ENCODE peak calls at places on chromosomes 2 and 18, in five cellular contexts. A, U, C, L and Z are unnamed samples.

GRCh38 chr2:161415041-161415440 is 1.1 kb upstream of the TBR1 start:
- DNase-seq in A (peak), U (no peak), C (peak), L (no peak), Z (no peak)

GRCh38 chr2:27407798-27408491 is 1.4 kb downstream of the PPM1G start:
- DNase-seq in A (peak), U (no peak), C (peak), L (no peak), Z (peak)

GRCh38 chr2:120681696-120682288 is 53.9 kb upstream of the GLI2 start:
- DNase-seq in A (no peak), U (no peak), C (no peak), L (no peak), Z (no peak)

GRCh38 chr18:23529597-23529996 is 26.3 kb downstream of the RMC1 start:
- DNase-seq in A (no peak), U (no peak), C (no peak), L (no peak), Z (peak)

GRCh38 chr2:124983595-124983994 is 958.5 kb downstream of the CNTNAP5 start:
- DNase-seq in A (no peak), U (no peak), C (no peak), L (no peak), Z (no peak)

GRCh38 chr18:58977223-58977622 is 112.5 kb downstream of the ZNF532 start:
- DNase-seq in A (peak), U (no peak), C (no peak), L (no peak), Z (peak)

GRCh38 chr2:220504890-220505564 is 877.6 kb downstream of the SLC4A3 start:
- DNase-seq in A (peak), U (no peak), C (no peak), L (no peak), Z (peak)

GRCh38 chr2:185625604-185626003 is 113.0 kb upstream of the FSIP2 start:
- DNase-seq in A (no peak), U (no peak), C (no peak), L (no peak), Z (no peak)

GRCh38 chr18:78875268-78875997 is 104.2 kb upstream of the SALL3 start:
- DNase-seq in A (peak), U (peak), C (peak), L (no peak), Z (no peak)

GRCh38 chr2:8645176-8645831 is 36.6 kb upstream of the ID2 start:
- DNase-seq in A (no peak), U (no peak), C (no peak), L (no peak), Z (no peak)

GRCh38 chr2:102660574-102660973 is 41.2 kb downstream of the SLC9A2 start:
- DNase-seq in A (no peak), U (no peak), C (no peak), L (no peak), Z (peak)

GRCh38 chr2:23009545-23010149 is 375.3 kb upstream of the KLHL29 start:
- DNase-seq in A (no peak), U (peak), C (no peak), L (no peak), Z (no peak)

DNA sequence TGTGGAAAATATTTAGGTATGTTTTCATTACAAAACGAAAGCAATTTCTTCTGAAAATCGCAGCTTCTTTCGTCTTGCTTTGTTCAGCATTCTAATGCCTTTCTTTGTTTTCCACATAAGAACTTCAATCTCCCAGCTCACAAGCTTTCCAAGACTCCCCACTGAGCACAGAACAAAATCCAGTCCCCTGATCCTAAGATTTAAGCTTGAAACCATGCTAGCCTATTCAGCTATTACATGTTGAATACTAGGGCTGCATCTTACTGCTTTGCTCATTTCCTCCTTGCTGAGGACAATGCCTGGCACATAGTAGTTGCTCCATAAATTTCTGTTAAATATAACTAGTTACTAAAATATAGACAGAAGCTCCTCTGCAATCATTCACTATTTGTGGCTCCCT is 160.6 kb downstream of the GALNT3 start:
- DNase-seq in A (no peak), U (no peak), C (peak), L (no peak), Z (no peak)
- H3K4me3 ChIP-seq in A (no peak), U (no peak), C (peak), L (no peak), Z (no peak)

GRCh38 chr2:168246483-168247340 is 683 bp downstream of the STK39 start:
- DNase-seq in A (peak), U (peak), C (peak), L (peak), Z (peak)
- TF ChIP-seq CTCF in A (peak), U (peak), C (peak), L (peak), Z (peak)

GRCh38 chr2:234363011-234363487 is 133.8 kb downstream of the ARL4C start:
- DNase-seq in A (peak), U (no peak), C (no peak), L (no peak), Z (no peak)
- H3K4me3 ChIP-seq in A (peak), U (no peak), C (no peak), L (no peak), Z (no peak)

GRCh38 chr2:48545244-48545643 is 15.3 kb downstream of the STON1 start:
- DNase-seq in A (peak), U (no peak), C (no peak), L (no peak), Z (no peak)
- TF ChIP-seq CTCF in A (peak), U (no peak), C (no peak), L (no peak), Z (no peak)

GRCh38 chr2:143181494-143181893 is 52.3 kb downstream of the ARHGAP15 start:
- DNase-seq in A (no peak), U (no peak), C (no peak), L (no peak), Z (no peak)

GRCh38 chr2:143175435-143175834 is 46.2 kb downstream of the ARHGAP15 start:
- DNase-seq in A (no peak), U (no peak), C (no peak), L (no peak), Z (no peak)

GRCh38 chr2:143176606-143177005 is 47.4 kb downstream of the ARHGAP15 start:
- DNase-seq in A (no peak), U (no peak), C (no peak), L (no peak), Z (no peak)

GRCh38 chr2:143182649-143183048 is 53.4 kb downstream of the ARHGAP15 start:
- DNase-seq in A (no peak), U (no peak), C (peak), L (no peak), Z (no peak)

DNA sequence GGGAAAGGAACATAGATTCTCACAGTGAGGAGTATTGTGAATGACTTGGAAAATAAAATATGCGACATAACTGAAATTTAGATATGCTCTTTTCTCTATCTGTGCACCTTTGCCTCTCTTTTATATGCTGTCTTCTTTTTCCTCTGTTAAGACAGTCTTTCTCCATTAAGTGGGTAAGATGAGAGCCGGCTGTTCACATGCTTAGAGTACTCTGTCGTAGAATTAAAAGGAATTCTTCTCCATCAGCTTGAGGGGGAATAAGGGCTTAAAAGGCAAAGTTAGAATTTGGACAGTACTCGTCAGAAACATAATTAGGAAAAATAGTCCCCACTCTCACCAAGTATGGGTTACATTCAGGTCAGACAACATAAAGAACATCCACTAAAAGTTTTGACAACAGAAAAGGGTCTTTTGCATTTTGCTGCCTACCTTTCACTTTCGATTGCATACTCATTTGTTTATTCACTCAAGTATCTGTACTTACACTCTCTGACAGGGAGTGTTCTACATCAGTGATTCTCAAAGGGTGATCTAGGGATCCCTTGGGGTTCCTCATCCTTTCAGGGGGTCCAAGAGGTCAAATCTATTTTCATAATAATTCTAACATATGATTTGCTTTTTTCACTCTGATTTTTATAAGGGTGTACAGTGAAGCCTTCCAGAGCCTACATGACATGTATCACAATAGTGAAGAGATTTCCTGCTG is 48.0 kb downstream of the ARHGAP15 start:
- DNase-seq in A (no peak), U (no peak), C (no peak), L (no peak), Z (no peak)
- H3K4me3 ChIP-seq in A (no peak), U (no peak), C (no peak), L (peak), Z (no peak)

DNA sequence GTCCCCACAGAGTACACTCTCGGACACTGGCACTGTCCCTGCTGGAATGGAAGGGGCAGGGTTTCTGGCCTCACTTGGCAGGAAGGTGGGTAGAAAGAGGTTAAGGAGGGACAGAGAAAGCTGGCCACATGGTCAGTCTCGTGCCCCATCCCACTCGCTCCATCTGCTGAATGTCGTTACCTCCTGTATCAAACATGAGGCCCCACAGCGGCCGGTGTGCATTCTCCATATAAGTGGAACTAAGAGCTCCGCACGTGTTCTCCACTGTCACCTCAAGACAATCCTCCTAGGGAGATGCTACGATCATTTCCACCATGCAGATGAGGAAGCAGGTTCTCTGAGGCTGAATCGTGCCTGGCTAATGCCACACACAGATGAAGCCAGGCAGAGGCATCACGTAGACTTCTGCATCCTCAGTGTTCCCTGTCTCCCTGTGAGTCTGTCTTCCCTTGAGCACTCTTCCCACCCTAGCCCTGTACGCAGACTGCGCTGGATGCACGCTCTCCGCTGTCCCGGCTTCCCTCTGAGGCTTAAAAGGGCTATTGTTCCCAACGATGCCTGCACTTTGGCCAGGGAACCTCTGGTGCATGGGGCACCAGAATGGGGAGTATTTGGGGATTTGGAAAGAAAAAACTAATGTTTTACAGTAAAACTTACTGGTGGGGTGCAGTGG is 35.1 kb downstream of the MAL start:
- DNase-seq in A (peak), U (no peak), C (no peak), L (no peak), Z (no peak)
- TF ChIP-seq CTCF in A (no peak), U (no peak), C (no peak), L (no peak), Z (no peak)